ENCODE peak calls at places on chromosomes 2 and 18, in six cellular contexts. K, A, R, Z, T and S are unnamed samples.

GRCh38 chr2:134458454-134458853 is 204.6 kb downstream of the MGAT5 start:
- DNase-seq in A (no peak), T (no peak), Z (no peak), K (no peak), R (no peak), S (no peak)

GRCh38 chr18:78765142-78765541 is 214.5 kb upstream of the SALL3 start:
- DNase-seq in A (no peak), K (no peak), R (no peak), T (no peak), Z (no peak), S (no peak)

GRCh38 chr2:229920011-229920781 is 1.6 kb downstream of the TRIP12 start:
- DNase-seq in T (no peak), Z (peak), A (no peak), R (no peak), K (no peak), S (peak)

GRCh38 chr2:108412995-108413726 is 35.4 kb downstream of the SULT1C4 start:
- DNase-seq in R (no peak), Z (no peak), T (no peak), A (no peak), K (peak), S (peak)

GRCh38 chr2:25104741-25105140 is 62.9 kb downstream of the EFR3B start:
- DNase-seq in K (no peak), Z (no peak), T (no peak), R (no peak), A (no peak), S (no peak)

GRCh38 chr18:23938046-23938756 is 76.4 kb upstream of the TTC39C start:
- DNase-seq in K (no peak), R (no peak), Z (no peak), A (no peak), T (no peak), S (no peak)

GRCh38 chr2:25032901-25033300 is 9.0 kb upstream of the EFR3B start:
- DNase-seq in Z (no peak), K (no peak), R (no peak), T (no peak), A (no peak), S (no peak)

GRCh38 chr2:198788676-198789075 is 669.1 kb downstream of the SATB2 start:
- DNase-seq in R (no peak), K (no peak), Z (no peak), A (no peak), T (no peak), S (no peak)

GRCh38 chr2:101410716-101411115 is 23.4 kb upstream of the CREG2 start:
- DNase-seq in A (no peak), Z (no peak), K (no peak), T (no peak), R (no peak), S (no peak)

GRCh38 chr2:38233231-38233983 is 143.7 kb downstream of the ATL2 start:
- DNase-seq in Z (no peak), T (no peak), R (no peak), K (no peak), A (no peak), S (no peak)

GRCh38 chr2:68317971-68318685 is 1.6 kb downstream of the CNRIP1 start:
- DNase-seq in R (no peak), Z (no peak), T (no peak), K (no peak), A (no peak), S (no peak)

GRCh38 chr18:52200406-52200805 is 139.6 kb upstream of the DCC start:
- DNase-seq in Z (no peak), K (no peak), A (no peak), T (no peak), R (no peak), S (no peak)

GRCh38 chr2:238496756-238497609 is 70.3 kb downstream of the ASB1 start:
- DNase-seq in R (no peak), K (no peak), T (no peak), Z (no peak), A (no peak), S (no peak)

GRCh38 chr2:49162151-49162550 is 7.8 kb upstream of the FSHR start:
- DNase-seq in Z (no peak), K (no peak), R (no peak), A (no peak), T (no peak), S (no peak)

GRCh38 chr2:166516712-166517303 is 22.8 kb upstream of the SCN7A start:
- DNase-seq in A (no peak), R (peak), Z (no peak), T (no peak), K (peak), S (peak)